ENCODE peak calls at places on chromosomes 11 and 22, in seven cellular contexts. C, Y, U, Q, D, R and N are unnamed samples.
A peak's percentile ranks its signal among the peaks of the same experiment; 100 is the strongest.

GRCh38 chr11:65058419-65059054 is at the start of gene NAALADL1:
- DNase-seq in C (no peak), Y (no peak), U (no peak), Q (no peak), D (no peak), R (no peak), N (no peak)

GRCh38 chr11:10878408-10879214 is 20.8 kb upstream of the ZBED5 start:
- DNase-seq in C (peak; percentile 81), Y (peak; percentile 77), U (peak; percentile 70), Q (peak; percentile 61), D (no peak), R (peak; percentile 79), N (peak; percentile 37)

GRCh38 chr11:82246926-82247325 is 486.7 kb downstream of the FAM181B start:
- DNase-seq in C (no peak), Y (no peak), U (no peak), Q (no peak), D (no peak), R (no peak), N (no peak)

GRCh38 chr11:61752117-61752924 is at the start of gene MYRF:
- DNase-seq in C (no peak), Y (peak; percentile 79), U (peak; percentile 88), Q (no peak), D (no peak), R (peak; percentile 54), N (no peak)

GRCh38 chr11:20605602-20606091 is 6.2 kb downstream of the SLC6A5 start:
- DNase-seq in C (no peak), Y (no peak), U (no peak), Q (no peak), D (no peak), R (no peak), N (no peak)

GRCh38 chr11:70128435-70128906 is 50.4 kb downstream of the ANO1 start:
- DNase-seq in C (no peak), Y (peak; percentile 66), U (no peak), Q (peak; percentile 41), D (peak; percentile 21), R (peak; percentile 62), N (no peak)

GRCh38 chr11:97684486-97685439 is 1295.0 kb downstream of the JRKL start:
- DNase-seq in C (no peak), Y (no peak), U (no peak), Q (no peak), D (no peak), R (no peak), N (no peak)

GRCh38 chr11:26842458-26842841 is 120.6 kb upstream of the SLC5A12 start:
- DNase-seq in C (peak; percentile 79), Y (peak; percentile 64), U (no peak), Q (no peak), D (no peak), R (no peak), N (peak; percentile 33)

GRCh38 chr11:86940122-86940777 is 14.9 kb downstream of the FZD4 start:
- DNase-seq in C (peak; percentile 74), Y (peak; percentile 92), U (no peak), Q (no peak), D (no peak), R (peak; percentile 76), N (peak; percentile 85)

GRCh38 chr11:68039526-68040086 is 781 bp downstream of the TCIRG1 start:
- DNase-seq in C (no peak), Y (peak; percentile 30), U (no peak), Q (no peak), D (no peak), R (no peak), N (no peak)

GRCh38 chr22:46533434-46533833 is 4.0 kb downstream of the CELSR1 start:
- DNase-seq in C (no peak), Y (no peak), U (no peak), Q (no peak), D (no peak), R (no peak), N (no peak)
- H3K4me3 ChIP-seq in C (no peak overlapping the region), Y (no peak overlapping the region), U (peak overlapping the region; percentile 11), Q (no peak overlapping the region), D (no peak overlapping the region), R (peak overlapping the region; percentile 61), N (peak overlapping the region; percentile 23)

GRCh38 chr22:19422440-19423301 is 8.9 kb downstream of the HIRA start:
- DNase-seq in C (no peak), Y (no peak), U (no peak), Q (no peak), D (no peak), R (no peak), N (no peak)
- H3K27ac ChIP-seq in C (no peak overlapping the region), Y (no peak overlapping the region), U (no peak overlapping the region), Q (no peak overlapping the region), D (no peak overlapping the region), R (no peak overlapping the region), N (peak overlapping the region; percentile 5)

GRCh38 chr11:133082851-133083488 is 449.3 kb downstream of the OPCML start:
- DNase-seq in C (peak; percentile 35), Y (peak; percentile 76), U (peak; percentile 89), Q (no peak), D (no peak), R (no peak), N (peak; percentile 25)
- TF ChIP-seq EZH2 in C (no peak), Y (no peak), U (no peak), Q (no peak), D (no peak), R (no peak), N (peak; percentile 73)

DNA sequence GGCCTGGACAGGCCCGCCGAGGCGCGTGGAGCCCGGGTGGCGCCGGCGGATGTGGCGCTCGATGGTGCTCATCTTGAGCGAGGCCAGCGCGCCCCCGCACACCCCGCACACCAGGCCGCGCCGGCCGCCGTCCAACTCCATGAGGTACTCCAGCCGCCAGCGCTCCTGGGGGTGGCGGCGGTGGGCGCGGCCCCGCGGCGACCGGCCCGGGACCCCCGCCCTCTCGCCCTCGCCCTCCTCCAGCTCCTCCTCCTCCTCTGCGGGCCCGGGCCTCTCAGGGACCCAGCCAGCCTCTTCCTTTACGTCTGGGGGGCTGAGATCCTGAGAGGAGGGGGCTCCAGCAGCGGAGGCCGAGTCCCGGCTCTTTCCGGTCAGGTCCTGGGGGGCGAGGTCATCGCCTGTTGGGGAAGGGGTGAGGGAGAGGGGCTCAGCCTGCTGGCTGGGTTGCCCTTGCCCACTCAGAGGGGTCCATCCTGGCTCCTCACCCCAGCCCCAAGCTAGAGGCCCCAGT is 4.3 kb downstream of the ZFTA start:
- DNase-seq in C (no peak), Y (no peak), U (peak; percentile 83), Q (no peak), D (no peak), R (no peak), N (no peak)
- H3K4me3 ChIP-seq in C (no peak overlapping the region), Y (no peak overlapping the region), U (peak overlapping the region; percentile 62), Q (no peak overlapping the region), D (peak overlapping the region; percentile 89), R (no peak overlapping the region), N (no peak overlapping the region)

DNA sequence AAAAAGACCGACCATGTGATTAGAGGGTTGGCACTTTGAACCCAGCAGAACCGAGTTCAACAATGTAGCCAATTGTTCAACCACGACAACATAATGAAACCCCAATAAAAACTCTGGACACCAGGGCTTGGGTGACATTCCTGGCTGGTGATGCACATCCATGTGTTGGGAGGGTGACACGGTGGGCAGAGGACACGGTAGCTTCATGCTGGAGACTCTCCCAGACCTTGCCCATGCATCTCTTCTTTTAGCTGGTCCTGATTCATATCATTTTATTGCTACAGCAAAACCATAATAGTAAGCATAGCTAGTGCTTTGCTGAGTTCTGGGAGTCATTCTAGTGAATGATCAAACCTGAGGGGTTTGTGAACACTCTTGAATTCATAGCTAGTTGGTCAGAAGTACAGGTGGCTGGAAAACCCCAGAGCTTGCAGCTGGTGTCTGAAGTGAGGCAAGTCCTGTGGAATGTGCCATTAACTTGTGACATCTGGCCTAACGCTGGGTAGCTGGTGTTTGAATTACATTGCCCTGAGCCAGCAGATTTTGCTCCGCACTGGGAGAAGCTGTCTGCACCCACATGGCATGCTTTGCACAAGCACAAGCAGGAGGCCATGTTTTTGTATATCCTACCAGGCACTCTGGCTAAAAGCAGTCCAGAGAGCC is 14.0 kb downstream of the RPUSD4 start:
- DNase-seq in C (peak; percentile 50), Y (peak; percentile 8), U (no peak), Q (no peak), D (no peak), R (no peak), N (peak; percentile 64)
- H3K27ac ChIP-seq in C (no peak overlapping the region), Y (no peak overlapping the region), U (no peak overlapping the region), Q (no peak overlapping the region), D (no peak overlapping the region), R (no peak overlapping the region), N (no peak overlapping the region)

GRCh38 chr22:30806391-30806861 is 111.8 kb downstream of the OSBP2 start:
- DNase-seq in C (peak; percentile 61), Y (peak; percentile 51), U (peak; percentile 60), Q (peak; percentile 66), D (no peak), R (peak; percentile 81), N (peak; percentile 83)

GRCh38 chr22:30804626-30805025 is 110.0 kb downstream of the OSBP2 start:
- DNase-seq in C (no peak), Y (no peak), U (no peak), Q (no peak), D (no peak), R (peak; percentile 22), N (peak; percentile 12)

GRCh38 chr22:30803679-30804078 is 109.0 kb downstream of the OSBP2 start:
- DNase-seq in C (no peak), Y (no peak), U (no peak), Q (no peak), D (no peak), R (no peak), N (no peak)

GRCh38 chr22:30801695-30802094 is 107.0 kb downstream of the OSBP2 start:
- DNase-seq in C (no peak), Y (no peak), U (no peak), Q (no peak), D (no peak), R (no peak), N (no peak)

GRCh38 chr22:30802202-30803166 is 107.8 kb downstream of the OSBP2 start:
- DNase-seq in C (peak; percentile 90), Y (peak; percentile 96), U (peak; percentile 97), Q (peak; percentile 61), D (peak; percentile 80), R (peak; percentile 91), N (peak; percentile 81)
- TF ChIP-seq EZH2 in C (no peak), Y (no peak), U (peak; percentile 65), Q (no peak), D (no peak), R (no peak), N (no peak)

GRCh38 chr11:63563201-63564055 is at the start of gene PLAAT2:
- DNase-seq in C (no peak), Y (no peak), U (no peak), Q (no peak), D (no peak), R (no peak), N (no peak)
- H3K4me3 ChIP-seq in C (no peak within 1 kb of the TSS), Y (no peak within 1 kb of the TSS), U (no peak within 1 kb of the TSS), Q (no peak within 1 kb of the TSS), D (no peak within 1 kb of the TSS), R (no peak within 1 kb of the TSS), N (no peak within 1 kb of the TSS)

GRCh38 chr22:45731798-45732495 is 60.3 kb downstream of the ATXN10 start:
- DNase-seq in C (peak; percentile 52), Y (peak; percentile 67), U (peak; percentile 17), Q (no peak), D (no peak), R (peak; percentile 15), N (peak; percentile 53)

GRCh38 chr22:45731041-45731797 is 59.6 kb downstream of the ATXN10 start:
- DNase-seq in C (no peak), Y (peak; percentile 58), U (peak; percentile 20), Q (no peak), D (no peak), R (peak; percentile 15), N (peak; percentile 82)

GRCh38 chr22:45722006-45722405 is 50.4 kb downstream of the ATXN10 start:
- DNase-seq in C (no peak), Y (no peak), U (no peak), Q (no peak), D (no peak), R (no peak), N (no peak)

GRCh38 chr22:45720875-45721378 is 49.3 kb downstream of the ATXN10 start:
- DNase-seq in C (no peak), Y (peak; percentile 44), U (no peak), Q (no peak), D (no peak), R (no peak), N (peak; percentile 23)

GRCh38 chr22:45726081-45726480 is 54.4 kb downstream of the ATXN10 start:
- DNase-seq in C (no peak), Y (no peak), U (no peak), Q (no peak), D (no peak), R (no peak), N (no peak)
- H3K27ac ChIP-seq in C (no peak overlapping the region), Y (no peak overlapping the region), U (no peak overlapping the region), Q (no peak overlapping the region), D (no peak overlapping the region), R (no peak overlapping the region), N (no peak overlapping the region)